ENCODE peak calls at places on chromosomes 4 and X, in seven cellular contexts. One of them, this sample, is unnamed. For H3K4me1, the result is how much of the 10 kb centered on the place peaks cover.

GRCh38 chr4:148648599-148648998 is 206.4 kb upstream of the NR3C2 start:
- DNase-seq in IMR-90: no peak
- DNase-seq in H9: no peak
- DNase-seq in neuronal stem cell: no peak
- DNase-seq in mesenchymal stem cell: no peak
- DNase-seq in H1: no peak
- DNase-seq in trophoblast cell: no peak
- DNase-seq in this sample: no peak

GRCh38 chr4:118173956-118174355 is 139.7 kb downstream of the NDST3 start:
- DNase-seq in IMR-90: peak
- DNase-seq in H9: no peak
- DNase-seq in neuronal stem cell: no peak
- DNase-seq in mesenchymal stem cell: peak
- DNase-seq in H1: no peak
- DNase-seq in trophoblast cell: no peak
- DNase-seq in this sample: no peak

GRCh38 chr4:176534566-176534965 is 214.8 kb downstream of the SPCS3 start:
- DNase-seq in IMR-90: peak
- DNase-seq in H9: no peak
- DNase-seq in neuronal stem cell: no peak
- DNase-seq in mesenchymal stem cell: peak
- DNase-seq in H1: no peak
- DNase-seq in trophoblast cell: no peak
- DNase-seq in this sample: peak

GRCh38 chr4:26557164-26557563 is 26.7 kb upstream of the TBC1D19 start:
- DNase-seq in IMR-90: peak
- DNase-seq in H9: no peak
- DNase-seq in neuronal stem cell: no peak
- DNase-seq in mesenchymal stem cell: no peak
- DNase-seq in H1: no peak
- DNase-seq in trophoblast cell: no peak
- DNase-seq in this sample: no peak

GRCh38 chr4:101730291-101731117 is 60.0 kb upstream of the BANK1 start:
- DNase-seq in IMR-90: peak
- DNase-seq in H9: peak
- DNase-seq in neuronal stem cell: peak
- DNase-seq in mesenchymal stem cell: peak
- DNase-seq in H1: peak
- DNase-seq in trophoblast cell: peak
- DNase-seq in this sample: peak

GRCh38 chr4:104494822-104495559 is at the start of gene CXXC4:
- DNase-seq in IMR-90: peak
- DNase-seq in H9: peak
- DNase-seq in neuronal stem cell: peak
- DNase-seq in mesenchymal stem cell: peak
- DNase-seq in H1: peak
- DNase-seq in trophoblast cell: no peak
- DNase-seq in this sample: peak

GRCh38 chr4:87188932-87189331 is 31.5 kb downstream of the KLHL8 start:
- DNase-seq in IMR-90: no peak
- DNase-seq in H9: no peak
- DNase-seq in neuronal stem cell: no peak
- DNase-seq in mesenchymal stem cell: no peak
- DNase-seq in H1: no peak
- DNase-seq in trophoblast cell: no peak
- DNase-seq in this sample: no peak

GRCh38 chr4:168560184-168560834 is 63.5 kb downstream of the PALLD start:
- DNase-seq in IMR-90: peak
- DNase-seq in H9: no peak
- DNase-seq in neuronal stem cell: no peak
- DNase-seq in mesenchymal stem cell: no peak
- DNase-seq in H1: no peak
- DNase-seq in trophoblast cell: peak
- DNase-seq in this sample: no peak

GRCh38 chr4:176195184-176195978 is at the start of gene SPATA4:
- DNase-seq in IMR-90: peak
- DNase-seq in H9: peak
- DNase-seq in neuronal stem cell: peak
- DNase-seq in mesenchymal stem cell: peak
- DNase-seq in H1: peak
- DNase-seq in trophoblast cell: peak
- DNase-seq in this sample: peak

GRCh38 chr4:4415806-4416805 is 29.2 kb downstream of the NSG1 start:
- DNase-seq in IMR-90: no peak
- DNase-seq in H9: no peak
- DNase-seq in neuronal stem cell: no peak
- DNase-seq in mesenchymal stem cell: no peak
- DNase-seq in H1: no peak
- DNase-seq in trophoblast cell: no peak
- DNase-seq in this sample: peak

GRCh38 chr4:152106113-152106763 is 345.4 kb upstream of the GATB start:
- DNase-seq in IMR-90: peak
- DNase-seq in H9: no peak
- DNase-seq in neuronal stem cell: no peak
- DNase-seq in mesenchymal stem cell: peak
- DNase-seq in H1: no peak
- DNase-seq in trophoblast cell: peak
- DNase-seq in this sample: peak

GRCh38 chrX:133269168-133269567 is 51.0 kb upstream of the TFDP3 start:
- DNase-seq in IMR-90: no peak
- DNase-seq in H9: no peak
- DNase-seq in neuronal stem cell: no peak
- DNase-seq in mesenchymal stem cell: no peak
- DNase-seq in H1: no peak
- DNase-seq in trophoblast cell: no peak
- DNase-seq in this sample: no peak

GRCh38 chr4:82044141-82044993 is 329.4 kb downstream of the HNRNPD start:
- DNase-seq in IMR-90: peak
- DNase-seq in H9: peak
- DNase-seq in neuronal stem cell: peak
- DNase-seq in mesenchymal stem cell: peak
- DNase-seq in H1: peak
- DNase-seq in trophoblast cell: peak
- DNase-seq in this sample: peak

GRCh38 chrX:44506688-44507087 is 36.0 kb downstream of the FUNDC1 start:
- DNase-seq in IMR-90: no peak
- DNase-seq in H9: no peak
- DNase-seq in neuronal stem cell: no peak
- DNase-seq in mesenchymal stem cell: no peak
- DNase-seq in H1: no peak
- DNase-seq in trophoblast cell: no peak
- DNase-seq in this sample: peak

GRCh38 chr4:97493815-97494518 is 649.3 kb downstream of the STPG2 start:
- DNase-seq in IMR-90: no peak
- DNase-seq in H9: no peak
- DNase-seq in neuronal stem cell: no peak
- DNase-seq in mesenchymal stem cell: no peak
- DNase-seq in H1: no peak
- DNase-seq in trophoblast cell: no peak
- DNase-seq in this sample: peak

GRCh38 chr4:153160856-153161598 is 43.2 kb upstream of the TRIM2 start:
- DNase-seq in IMR-90: no peak
- DNase-seq in H9: no peak
- DNase-seq in neuronal stem cell: no peak
- DNase-seq in mesenchymal stem cell: no peak
- DNase-seq in H1: no peak
- DNase-seq in trophoblast cell: no peak
- DNase-seq in this sample: no peak

GRCh38 chr4:105558277-105558676 is 5.9 kb downstream of the ARHGEF38 start:
- DNase-seq in IMR-90: no peak
- DNase-seq in H9: no peak
- DNase-seq in neuronal stem cell: no peak
- DNase-seq in mesenchymal stem cell: no peak
- DNase-seq in H1: no peak
- DNase-seq in trophoblast cell: no peak
- DNase-seq in this sample: no peak

GRCh38 chr4:150999091-150999490 is 16.0 kb downstream of the LRBA start:
- DNase-seq in IMR-90: no peak
- DNase-seq in H9: no peak
- DNase-seq in neuronal stem cell: no peak
- DNase-seq in mesenchymal stem cell: no peak
- DNase-seq in H1: no peak
- DNase-seq in trophoblast cell: no peak
- DNase-seq in this sample: no peak

GRCh38 chrX:95076449-95076848 is 1402.4 kb downstream of the FAM133A start:
- DNase-seq in IMR-90: peak
- DNase-seq in H9: no peak
- DNase-seq in neuronal stem cell: peak
- DNase-seq in mesenchymal stem cell: peak
- DNase-seq in H1: no peak
- DNase-seq in trophoblast cell: no peak
- DNase-seq in this sample: peak

GRCh38 chrX:150731795-150732194 is 38.6 kb downstream of the MTMR1 start:
- DNase-seq in IMR-90: peak
- DNase-seq in H9: no peak
- DNase-seq in neuronal stem cell: no peak
- DNase-seq in mesenchymal stem cell: peak
- DNase-seq in H1: no peak
- DNase-seq in trophoblast cell: no peak
- DNase-seq in this sample: no peak
- H3K4ac ChIP-seq in IMR-90: no peak
- H3K4ac ChIP-seq in H9: no peak
- H3K4ac ChIP-seq in neuronal stem cell: no peak
- H3K4ac ChIP-seq in mesenchymal stem cell: no peak
- H3K4ac ChIP-seq in H1: no peak
- H3K4ac ChIP-seq in trophoblast cell: no peak
- H3K4ac ChIP-seq in this sample: no peak

DNA sequence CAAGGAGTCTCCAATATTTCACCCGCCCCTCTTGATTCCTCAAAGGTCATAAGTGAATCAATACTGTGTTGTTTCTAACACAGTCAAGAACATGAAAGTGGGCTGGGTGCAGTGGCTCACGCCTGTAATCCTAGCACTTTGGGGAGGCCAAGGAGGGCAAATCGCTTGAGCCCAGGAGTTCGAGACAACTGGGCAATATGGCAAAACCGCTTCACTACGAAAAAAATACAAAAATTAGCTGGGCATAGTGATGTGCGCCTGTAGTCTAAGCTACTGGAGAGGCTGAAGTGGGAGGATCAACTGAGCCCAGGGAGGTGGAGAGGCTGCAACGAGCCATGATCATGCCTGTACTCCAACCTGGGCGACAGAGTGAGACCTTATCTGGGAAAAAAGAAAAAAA is 3.4 kb downstream of the ACSL1 start:
- DNase-seq in IMR-90: no peak
- DNase-seq in H9: no peak
- DNase-seq in neuronal stem cell: no peak
- DNase-seq in mesenchymal stem cell: no peak
- DNase-seq in H1: no peak
- DNase-seq in trophoblast cell: no peak
- DNase-seq in this sample: no peak
- H3K4me1 ChIP-seq in IMR-90: under half
- H3K4me1 ChIP-seq in H9: under half
- H3K4me1 ChIP-seq in neuronal stem cell: under half
- H3K4me1 ChIP-seq in mesenchymal stem cell: under half
- H3K4me1 ChIP-seq in H1: under half
- H3K4me1 ChIP-seq in trophoblast cell: under half
- H3K4me1 ChIP-seq in this sample: under half

GRCh38 chr4:6112606-6113290 is 87.6 kb downstream of the JAKMIP1 start:
- DNase-seq in IMR-90: no peak
- DNase-seq in H9: no peak
- DNase-seq in neuronal stem cell: no peak
- DNase-seq in mesenchymal stem cell: no peak
- DNase-seq in H1: no peak
- DNase-seq in trophoblast cell: no peak
- DNase-seq in this sample: no peak
- H3K27ac ChIP-seq in IMR-90: no peak
- H3K27ac ChIP-seq in H9: no peak
- H3K27ac ChIP-seq in neuronal stem cell: no peak
- H3K27ac ChIP-seq in mesenchymal stem cell: no peak
- H3K27ac ChIP-seq in H1: no peak
- H3K27ac ChIP-seq in trophoblast cell: no peak
- H3K27ac ChIP-seq in this sample: no peak

GRCh38 chrX:10525381-10525780 is 95.0 kb downstream of the MID1 start:
- DNase-seq in IMR-90: no peak
- DNase-seq in H9: no peak
- DNase-seq in neuronal stem cell: no peak
- DNase-seq in mesenchymal stem cell: peak
- DNase-seq in H1: no peak
- DNase-seq in trophoblast cell: no peak
- DNase-seq in this sample: no peak

GRCh38 chrX:10529344-10529743 is 91.0 kb downstream of the MID1 start:
- DNase-seq in IMR-90: peak
- DNase-seq in H9: no peak
- DNase-seq in neuronal stem cell: no peak
- DNase-seq in mesenchymal stem cell: peak
- DNase-seq in H1: no peak
- DNase-seq in trophoblast cell: no peak
- DNase-seq in this sample: no peak

GRCh38 chrX:10531927-10532326 is 88.5 kb downstream of the MID1 start:
- DNase-seq in IMR-90: no peak
- DNase-seq in H9: no peak
- DNase-seq in neuronal stem cell: no peak
- DNase-seq in mesenchymal stem cell: no peak
- DNase-seq in H1: no peak
- DNase-seq in trophoblast cell: no peak
- DNase-seq in this sample: no peak

GRCh38 chrX:10524578-10524977 is 95.8 kb downstream of the MID1 start:
- DNase-seq in IMR-90: no peak
- DNase-seq in H9: no peak
- DNase-seq in neuronal stem cell: no peak
- DNase-seq in mesenchymal stem cell: peak
- DNase-seq in H1: no peak
- DNase-seq in trophoblast cell: no peak
- DNase-seq in this sample: no peak

GRCh38 chrX:10526442-10526841 is 93.9 kb downstream of the MID1 start:
- DNase-seq in IMR-90: peak
- DNase-seq in H9: no peak
- DNase-seq in neuronal stem cell: no peak
- DNase-seq in mesenchymal stem cell: no peak
- DNase-seq in H1: no peak
- DNase-seq in trophoblast cell: no peak
- DNase-seq in this sample: no peak
- H3K4ac ChIP-seq in IMR-90: peak
- H3K4ac ChIP-seq in H9: no peak
- H3K4ac ChIP-seq in neuronal stem cell: no peak
- H3K4ac ChIP-seq in mesenchymal stem cell: no peak
- H3K4ac ChIP-seq in H1: no peak
- H3K4ac ChIP-seq in trophoblast cell: no peak
- H3K4ac ChIP-seq in this sample: no peak

This sample was measured in mesendoderm.